ENCODE peak calls at places on chromosomes 12 and 14, in ten cellular contexts. One of them, this sample, is unnamed.

GRCh38 chr12:104662203-104662602 is 205.5 kb downstream of the CHST11 start:
- DNase-seq in D341Med: no peak
- DNase-seq in OCI-LY7: no peak
- DNase-seq in dorsolateral prefrontal cortex: no peak
- DNase-seq in NCI-H774: no peak
- DNase-seq in H54: no peak
- DNase-seq in NCI-H446 treated with DMSO at 0.1 percent for 48 hours: no peak
- DNase-seq in HuH-7.5: no peak
- DNase-seq in stimulated activated CD4-positive, alpha-beta T cell treated with anti-CD3 and anti-CD28 coated beads, Interleukin-12 subunit alpha, Interleukin-12 subunit beta, amount 100 ng/mL, for 48 hours: no peak
- DNase-seq in left ventricle myocardium superior: no peak
- DNase-seq in this sample: no peak

GRCh38 chr14:33331176-33331949 is 392.7 kb downstream of the NPAS3 start:
- DNase-seq in D341Med: no peak
- DNase-seq in OCI-LY7: no peak
- DNase-seq in dorsolateral prefrontal cortex: no peak
- DNase-seq in NCI-H774: no peak
- DNase-seq in H54: no peak
- DNase-seq in NCI-H446 treated with DMSO at 0.1 percent for 48 hours: no peak
- DNase-seq in HuH-7.5: no peak
- DNase-seq in stimulated activated CD4-positive, alpha-beta T cell treated with anti-CD3 and anti-CD28 coated beads, Interleukin-12 subunit alpha, Interleukin-12 subunit beta, amount 100 ng/mL, for 48 hours: no peak
- DNase-seq in left ventricle myocardium superior: no peak
- DNase-seq in this sample: no peak

GRCh38 chr12:47834199-47835016 is 14.7 kb upstream of the HDAC7 start:
- DNase-seq in D341Med: no peak
- DNase-seq in OCI-LY7: peak; percentile 45
- DNase-seq in dorsolateral prefrontal cortex: no peak
- DNase-seq in NCI-H774: no peak
- DNase-seq in H54: no peak
- DNase-seq in NCI-H446 treated with DMSO at 0.1 percent for 48 hours: no peak
- DNase-seq in HuH-7.5: no peak
- DNase-seq in stimulated activated CD4-positive, alpha-beta T cell treated with anti-CD3 and anti-CD28 coated beads, Interleukin-12 subunit alpha, Interleukin-12 subunit beta, amount 100 ng/mL, for 48 hours: no peak
- DNase-seq in left ventricle myocardium superior: peak; percentile 7
- DNase-seq in this sample: no peak

GRCh38 chr12:67391034-67391433 is 121.9 kb downstream of the CAND1 start:
- DNase-seq in D341Med: no peak
- DNase-seq in OCI-LY7: no peak
- DNase-seq in dorsolateral prefrontal cortex: no peak
- DNase-seq in NCI-H774: no peak
- DNase-seq in H54: no peak
- DNase-seq in NCI-H446 treated with DMSO at 0.1 percent for 48 hours: no peak
- DNase-seq in HuH-7.5: no peak
- DNase-seq in stimulated activated CD4-positive, alpha-beta T cell treated with anti-CD3 and anti-CD28 coated beads, Interleukin-12 subunit alpha, Interleukin-12 subunit beta, amount 100 ng/mL, for 48 hours: no peak
- DNase-seq in left ventricle myocardium superior: no peak
- DNase-seq in this sample: no peak

GRCh38 chr14:98462908-98463307 is 809.1 kb downstream of the BCL11B start:
- DNase-seq in D341Med: no peak
- DNase-seq in OCI-LY7: no peak
- DNase-seq in dorsolateral prefrontal cortex: no peak
- DNase-seq in NCI-H774: no peak
- DNase-seq in H54: no peak
- DNase-seq in NCI-H446 treated with DMSO at 0.1 percent for 48 hours: no peak
- DNase-seq in HuH-7.5: no peak
- DNase-seq in stimulated activated CD4-positive, alpha-beta T cell treated with anti-CD3 and anti-CD28 coated beads, Interleukin-12 subunit alpha, Interleukin-12 subunit beta, amount 100 ng/mL, for 48 hours: no peak
- DNase-seq in left ventricle myocardium superior: no peak
- DNase-seq in this sample: no peak

GRCh38 chr12:71900091-71900490 is 38.6 kb upstream of the TPH2 start:
- DNase-seq in D341Med: peak; percentile 43
- DNase-seq in OCI-LY7: no peak
- DNase-seq in dorsolateral prefrontal cortex: no peak
- DNase-seq in NCI-H774: no peak
- DNase-seq in H54: no peak
- DNase-seq in NCI-H446 treated with DMSO at 0.1 percent for 48 hours: no peak
- DNase-seq in HuH-7.5: no peak
- DNase-seq in stimulated activated CD4-positive, alpha-beta T cell treated with anti-CD3 and anti-CD28 coated beads, Interleukin-12 subunit alpha, Interleukin-12 subunit beta, amount 100 ng/mL, for 48 hours: no peak
- DNase-seq in left ventricle myocardium superior: no peak
- DNase-seq in this sample: no peak

GRCh38 chr12:32901553-32901952 is 5.0 kb upstream of the PKP2 start:
- DNase-seq in D341Med: no peak
- DNase-seq in OCI-LY7: no peak
- DNase-seq in dorsolateral prefrontal cortex: no peak
- DNase-seq in NCI-H774: no peak
- DNase-seq in H54: no peak
- DNase-seq in NCI-H446 treated with DMSO at 0.1 percent for 48 hours: no peak
- DNase-seq in HuH-7.5: no peak
- DNase-seq in stimulated activated CD4-positive, alpha-beta T cell treated with anti-CD3 and anti-CD28 coated beads, Interleukin-12 subunit alpha, Interleukin-12 subunit beta, amount 100 ng/mL, for 48 hours: no peak
- DNase-seq in left ventricle myocardium superior: no peak
- DNase-seq in this sample: no peak

GRCh38 chr12:55849616-55850015 is 6.9 kb upstream of the MMP19 start:
- DNase-seq in D341Med: no peak
- DNase-seq in OCI-LY7: no peak
- DNase-seq in dorsolateral prefrontal cortex: no peak
- DNase-seq in NCI-H774: no peak
- DNase-seq in H54: no peak
- DNase-seq in NCI-H446 treated with DMSO at 0.1 percent for 48 hours: no peak
- DNase-seq in HuH-7.5: no peak
- DNase-seq in stimulated activated CD4-positive, alpha-beta T cell treated with anti-CD3 and anti-CD28 coated beads, Interleukin-12 subunit alpha, Interleukin-12 subunit beta, amount 100 ng/mL, for 48 hours: no peak
- DNase-seq in left ventricle myocardium superior: no peak
- DNase-seq in this sample: no peak

GRCh38 chr12:1930816-1931597 is 12.6 kb upstream of the CACNA2D4 start:
- DNase-seq in D341Med: no peak
- DNase-seq in OCI-LY7: no peak
- DNase-seq in dorsolateral prefrontal cortex: no peak
- DNase-seq in NCI-H774: no peak
- DNase-seq in H54: no peak
- DNase-seq in NCI-H446 treated with DMSO at 0.1 percent for 48 hours: no peak
- DNase-seq in HuH-7.5: no peak
- DNase-seq in stimulated activated CD4-positive, alpha-beta T cell treated with anti-CD3 and anti-CD28 coated beads, Interleukin-12 subunit alpha, Interleukin-12 subunit beta, amount 100 ng/mL, for 48 hours: no peak
- DNase-seq in left ventricle myocardium superior: no peak
- DNase-seq in this sample: no peak

GRCh38 chr12:110591508-110592051 is 8.5 kb upstream of the PPTC7 start:
- DNase-seq in D341Med: no peak
- DNase-seq in OCI-LY7: no peak
- DNase-seq in dorsolateral prefrontal cortex: no peak
- DNase-seq in NCI-H774: no peak
- DNase-seq in H54: no peak
- DNase-seq in NCI-H446 treated with DMSO at 0.1 percent for 48 hours: no peak
- DNase-seq in HuH-7.5: peak; percentile 54
- DNase-seq in stimulated activated CD4-positive, alpha-beta T cell treated with anti-CD3 and anti-CD28 coated beads, Interleukin-12 subunit alpha, Interleukin-12 subunit beta, amount 100 ng/mL, for 48 hours: no peak
- DNase-seq in left ventricle myocardium superior: no peak
- DNase-seq in this sample: no peak

GRCh38 chr12:53097207-53097563 is 282 bp upstream of the IGFBP6 start:
- DNase-seq in D341Med: no peak
- DNase-seq in OCI-LY7: no peak
- DNase-seq in dorsolateral prefrontal cortex: no peak
- DNase-seq in NCI-H774: no peak
- DNase-seq in H54: no peak
- DNase-seq in NCI-H446 treated with DMSO at 0.1 percent for 48 hours: no peak
- DNase-seq in HuH-7.5: no peak
- DNase-seq in stimulated activated CD4-positive, alpha-beta T cell treated with anti-CD3 and anti-CD28 coated beads, Interleukin-12 subunit alpha, Interleukin-12 subunit beta, amount 100 ng/mL, for 48 hours: no peak
- DNase-seq in left ventricle myocardium superior: no peak
- DNase-seq in this sample: no peak

GRCh38 chr14:97224016-97224415 is 426.8 kb downstream of the VRK1 start:
- DNase-seq in D341Med: no peak
- DNase-seq in OCI-LY7: no peak
- DNase-seq in dorsolateral prefrontal cortex: no peak
- DNase-seq in NCI-H774: no peak
- DNase-seq in H54: no peak
- DNase-seq in NCI-H446 treated with DMSO at 0.1 percent for 48 hours: no peak
- DNase-seq in HuH-7.5: no peak
- DNase-seq in stimulated activated CD4-positive, alpha-beta T cell treated with anti-CD3 and anti-CD28 coated beads, Interleukin-12 subunit alpha, Interleukin-12 subunit beta, amount 100 ng/mL, for 48 hours: no peak
- DNase-seq in left ventricle myocardium superior: no peak
- DNase-seq in this sample: no peak

GRCh38 chr14:75495882-75496281 is 26.4 kb upstream of the BATF start:
- DNase-seq in D341Med: no peak
- DNase-seq in OCI-LY7: no peak
- DNase-seq in dorsolateral prefrontal cortex: no peak
- DNase-seq in NCI-H774: no peak
- DNase-seq in H54: no peak
- DNase-seq in NCI-H446 treated with DMSO at 0.1 percent for 48 hours: no peak
- DNase-seq in HuH-7.5: no peak
- DNase-seq in stimulated activated CD4-positive, alpha-beta T cell treated with anti-CD3 and anti-CD28 coated beads, Interleukin-12 subunit alpha, Interleukin-12 subunit beta, amount 100 ng/mL, for 48 hours: no peak
- DNase-seq in left ventricle myocardium superior: no peak
- DNase-seq in this sample: no peak

GRCh38 chr14:61342486-61342885 is 21.1 kb downstream of the PRKCH start:
- DNase-seq in D341Med: no peak
- DNase-seq in OCI-LY7: no peak
- DNase-seq in dorsolateral prefrontal cortex: no peak
- DNase-seq in NCI-H774: no peak
- DNase-seq in H54: no peak
- DNase-seq in NCI-H446 treated with DMSO at 0.1 percent for 48 hours: no peak
- DNase-seq in HuH-7.5: no peak
- DNase-seq in stimulated activated CD4-positive, alpha-beta T cell treated with anti-CD3 and anti-CD28 coated beads, Interleukin-12 subunit alpha, Interleukin-12 subunit beta, amount 100 ng/mL, for 48 hours: peak; percentile 74
- DNase-seq in left ventricle myocardium superior: no peak
- DNase-seq in this sample: peak; percentile 87

GRCh38 chr12:26022043-26022442 is 63.6 kb downstream of the RASSF8 start:
- DNase-seq in D341Med: no peak
- DNase-seq in OCI-LY7: no peak
- DNase-seq in dorsolateral prefrontal cortex: no peak
- DNase-seq in NCI-H774: no peak
- DNase-seq in H54: no peak
- DNase-seq in NCI-H446 treated with DMSO at 0.1 percent for 48 hours: no peak
- DNase-seq in HuH-7.5: no peak
- DNase-seq in stimulated activated CD4-positive, alpha-beta T cell treated with anti-CD3 and anti-CD28 coated beads, Interleukin-12 subunit alpha, Interleukin-12 subunit beta, amount 100 ng/mL, for 48 hours: no peak
- DNase-seq in left ventricle myocardium superior: no peak
- DNase-seq in this sample: no peak

GRCh38 chr12:45670339-45671065 is 59.0 kb upstream of the ARID2 start:
- DNase-seq in D341Med: no peak
- DNase-seq in OCI-LY7: no peak
- DNase-seq in dorsolateral prefrontal cortex: no peak
- DNase-seq in NCI-H774: no peak
- DNase-seq in H54: no peak
- DNase-seq in NCI-H446 treated with DMSO at 0.1 percent for 48 hours: no peak
- DNase-seq in HuH-7.5: no peak
- DNase-seq in stimulated activated CD4-positive, alpha-beta T cell treated with anti-CD3 and anti-CD28 coated beads, Interleukin-12 subunit alpha, Interleukin-12 subunit beta, amount 100 ng/mL, for 48 hours: no peak
- DNase-seq in left ventricle myocardium superior: no peak
- DNase-seq in this sample: peak; percentile 30

GRCh38 chr14:75258079-75258802 is 20.4 kb upstream of the FOS start:
- DNase-seq in D341Med: no peak
- DNase-seq in OCI-LY7: no peak
- DNase-seq in dorsolateral prefrontal cortex: no peak
- DNase-seq in NCI-H774: no peak
- DNase-seq in H54: no peak
- DNase-seq in NCI-H446 treated with DMSO at 0.1 percent for 48 hours: no peak
- DNase-seq in HuH-7.5: no peak
- DNase-seq in stimulated activated CD4-positive, alpha-beta T cell treated with anti-CD3 and anti-CD28 coated beads, Interleukin-12 subunit alpha, Interleukin-12 subunit beta, amount 100 ng/mL, for 48 hours: no peak
- DNase-seq in left ventricle myocardium superior: no peak
- DNase-seq in this sample: no peak

GRCh38 chr12:1534708-1535107 is 59.7 kb downstream of the FBXL14 start:
- DNase-seq in D341Med: no peak
- DNase-seq in OCI-LY7: peak; percentile 43
- DNase-seq in dorsolateral prefrontal cortex: no peak
- DNase-seq in NCI-H774: no peak
- DNase-seq in H54: no peak
- DNase-seq in NCI-H446 treated with DMSO at 0.1 percent for 48 hours: no peak
- DNase-seq in HuH-7.5: no peak
- DNase-seq in stimulated activated CD4-positive, alpha-beta T cell treated with anti-CD3 and anti-CD28 coated beads, Interleukin-12 subunit alpha, Interleukin-12 subunit beta, amount 100 ng/mL, for 48 hours: no peak
- DNase-seq in left ventricle myocardium superior: no peak
- DNase-seq in this sample: no peak

GRCh38 chr12:132478845-132479244 is 11.1 kb upstream of the FBRSL1 start:
- DNase-seq in D341Med: no peak
- DNase-seq in OCI-LY7: no peak
- DNase-seq in dorsolateral prefrontal cortex: no peak
- DNase-seq in NCI-H774: no peak
- DNase-seq in H54: peak; percentile 91
- DNase-seq in NCI-H446 treated with DMSO at 0.1 percent for 48 hours: no peak
- DNase-seq in HuH-7.5: no peak
- DNase-seq in stimulated activated CD4-positive, alpha-beta T cell treated with anti-CD3 and anti-CD28 coated beads, Interleukin-12 subunit alpha, Interleukin-12 subunit beta, amount 100 ng/mL, for 48 hours: no peak
- DNase-seq in left ventricle myocardium superior: no peak
- DNase-seq in this sample: no peak

GRCh38 chr14:54503476-54503875 is 6.2 kb upstream of the CGRRF1 start:
- DNase-seq in D341Med: no peak
- DNase-seq in OCI-LY7: peak; percentile 27
- DNase-seq in dorsolateral prefrontal cortex: no peak
- DNase-seq in NCI-H774: no peak
- DNase-seq in H54: no peak
- DNase-seq in NCI-H446 treated with DMSO at 0.1 percent for 48 hours: no peak
- DNase-seq in HuH-7.5: no peak
- DNase-seq in stimulated activated CD4-positive, alpha-beta T cell treated with anti-CD3 and anti-CD28 coated beads, Interleukin-12 subunit alpha, Interleukin-12 subunit beta, amount 100 ng/mL, for 48 hours: no peak
- DNase-seq in left ventricle myocardium superior: no peak
- DNase-seq in this sample: no peak

GRCh38 chr12:55428844-55429243 is 2.8 kb downstream of the OR6C76 start:
- DNase-seq in D341Med: no peak
- DNase-seq in OCI-LY7: no peak
- DNase-seq in dorsolateral prefrontal cortex: no peak
- DNase-seq in NCI-H774: no peak
- DNase-seq in H54: no peak
- DNase-seq in NCI-H446 treated with DMSO at 0.1 percent for 48 hours: no peak
- DNase-seq in HuH-7.5: no peak
- DNase-seq in stimulated activated CD4-positive, alpha-beta T cell treated with anti-CD3 and anti-CD28 coated beads, Interleukin-12 subunit alpha, Interleukin-12 subunit beta, amount 100 ng/mL, for 48 hours: no peak
- DNase-seq in left ventricle myocardium superior: no peak
- DNase-seq in this sample: no peak

GRCh38 chr14:98140862-98141261 is 1131.1 kb downstream of the BCL11B start:
- DNase-seq in D341Med: no peak
- DNase-seq in OCI-LY7: no peak
- DNase-seq in dorsolateral prefrontal cortex: no peak
- DNase-seq in NCI-H774: no peak
- DNase-seq in H54: no peak
- DNase-seq in NCI-H446 treated with DMSO at 0.1 percent for 48 hours: no peak
- DNase-seq in HuH-7.5: no peak
- DNase-seq in stimulated activated CD4-positive, alpha-beta T cell treated with anti-CD3 and anti-CD28 coated beads, Interleukin-12 subunit alpha, Interleukin-12 subunit beta, amount 100 ng/mL, for 48 hours: no peak
- DNase-seq in left ventricle myocardium superior: no peak
- DNase-seq in this sample: no peak

GRCh38 chr14:52862652-52863338 is 71.4 kb upstream of the GNPNAT1 start:
- DNase-seq in D341Med: no peak
- DNase-seq in OCI-LY7: no peak
- DNase-seq in dorsolateral prefrontal cortex: no peak
- DNase-seq in NCI-H774: no peak
- DNase-seq in H54: no peak
- DNase-seq in NCI-H446 treated with DMSO at 0.1 percent for 48 hours: no peak
- DNase-seq in HuH-7.5: no peak
- DNase-seq in stimulated activated CD4-positive, alpha-beta T cell treated with anti-CD3 and anti-CD28 coated beads, Interleukin-12 subunit alpha, Interleukin-12 subunit beta, amount 100 ng/mL, for 48 hours: no peak
- DNase-seq in left ventricle myocardium superior: no peak
- DNase-seq in this sample: no peak

GRCh38 chr12:53743277-53744129 is 8.3 kb downstream of the CISTR start:
- DNase-seq in D341Med: peak; percentile 84
- DNase-seq in OCI-LY7: peak; percentile 77
- DNase-seq in dorsolateral prefrontal cortex: no peak
- DNase-seq in NCI-H774: peak; percentile 67
- DNase-seq in H54: peak; percentile 75
- DNase-seq in NCI-H446 treated with DMSO at 0.1 percent for 48 hours: no peak
- DNase-seq in HuH-7.5: peak; percentile 89
- DNase-seq in stimulated activated CD4-positive, alpha-beta T cell treated with anti-CD3 and anti-CD28 coated beads, Interleukin-12 subunit alpha, Interleukin-12 subunit beta, amount 100 ng/mL, for 48 hours: peak; percentile 66
- DNase-seq in left ventricle myocardium superior: peak; percentile 44
- DNase-seq in this sample: peak; percentile 61

GRCh38 chr14:35949933-35950332 is 123.8 kb downstream of the BRMS1L start:
- DNase-seq in D341Med: no peak
- DNase-seq in OCI-LY7: no peak
- DNase-seq in dorsolateral prefrontal cortex: no peak
- DNase-seq in NCI-H774: peak; percentile 88
- DNase-seq in H54: no peak
- DNase-seq in NCI-H446 treated with DMSO at 0.1 percent for 48 hours: peak; percentile 43
- DNase-seq in HuH-7.5: no peak
- DNase-seq in stimulated activated CD4-positive, alpha-beta T cell treated with anti-CD3 and anti-CD28 coated beads, Interleukin-12 subunit alpha, Interleukin-12 subunit beta, amount 100 ng/mL, for 48 hours: no peak
- DNase-seq in left ventricle myocardium superior: no peak
- DNase-seq in this sample: no peak

GRCh38 chr12:112768278-112768677 is 23.3 kb upstream of the RPH3A start:
- DNase-seq in D341Med: no peak
- DNase-seq in OCI-LY7: no peak
- DNase-seq in dorsolateral prefrontal cortex: no peak
- DNase-seq in NCI-H774: no peak
- DNase-seq in H54: no peak
- DNase-seq in NCI-H446 treated with DMSO at 0.1 percent for 48 hours: no peak
- DNase-seq in HuH-7.5: no peak
- DNase-seq in stimulated activated CD4-positive, alpha-beta T cell treated with anti-CD3 and anti-CD28 coated beads, Interleukin-12 subunit alpha, Interleukin-12 subunit beta, amount 100 ng/mL, for 48 hours: no peak
- DNase-seq in left ventricle myocardium superior: no peak
- DNase-seq in this sample: no peak

GRCh38 chr12:3882396-3882795 is 9.2 kb upstream of the PARP11 start:
- DNase-seq in D341Med: no peak
- DNase-seq in OCI-LY7: no peak
- DNase-seq in dorsolateral prefrontal cortex: no peak
- DNase-seq in NCI-H774: no peak
- DNase-seq in H54: no peak
- DNase-seq in NCI-H446 treated with DMSO at 0.1 percent for 48 hours: no peak
- DNase-seq in HuH-7.5: no peak
- DNase-seq in stimulated activated CD4-positive, alpha-beta T cell treated with anti-CD3 and anti-CD28 coated beads, Interleukin-12 subunit alpha, Interleukin-12 subunit beta, amount 100 ng/mL, for 48 hours: no peak
- DNase-seq in left ventricle myocardium superior: no peak
- DNase-seq in this sample: no peak

GRCh38 chr12:6538420-6539275 is 4.3 kb downstream of the GAPDH start:
- DNase-seq in D341Med: no peak
- DNase-seq in OCI-LY7: peak; percentile 48
- DNase-seq in dorsolateral prefrontal cortex: peak; percentile 42
- DNase-seq in NCI-H774: no peak
- DNase-seq in H54: no peak
- DNase-seq in NCI-H446 treated with DMSO at 0.1 percent for 48 hours: no peak
- DNase-seq in HuH-7.5: no peak
- DNase-seq in stimulated activated CD4-positive, alpha-beta T cell treated with anti-CD3 and anti-CD28 coated beads, Interleukin-12 subunit alpha, Interleukin-12 subunit beta, amount 100 ng/mL, for 48 hours: peak; percentile 38
- DNase-seq in left ventricle myocardium superior: no peak
- DNase-seq in this sample: no peak

This sample was measured in CD4-positive, alpha-beta memory T cell.